ENCODE peak calls at places on chromosomes 12 and 14, in seven cellular contexts. One of them, this sample, is unnamed.

GRCh38 chr12:87025976-87026375 is 769.8 kb upstream of the MGAT4C start:
- DNase-seq in glutamatergic neuron: no peak
- DNase-seq in BJ: no peak
- DNase-seq in fibroblast of pulmonary artery: no peak
- DNase-seq in MCF 10A: no peak
- DNase-seq in mesothelial cell of epicardium: no peak
- DNase-seq in dorsolateral prefrontal cortex: no peak
- DNase-seq in this sample: no peak

GRCh38 chr14:64195194-64195593 is 99.0 kb downstream of the ESR2 start:
- DNase-seq in BJ: no peak
- DNase-seq in MCF 10A: no peak
- DNase-seq in fibroblast of pulmonary artery: no peak
- DNase-seq in dorsolateral prefrontal cortex: no peak
- DNase-seq in mesothelial cell of epicardium: no peak
- DNase-seq in glutamatergic neuron: no peak
- DNase-seq in this sample: no peak

GRCh38 chr14:51308872-51309271 is 68.8 kb downstream of the TMX1 start:
- DNase-seq in fibroblast of pulmonary artery: no peak
- DNase-seq in glutamatergic neuron: no peak
- DNase-seq in MCF 10A: no peak
- DNase-seq in dorsolateral prefrontal cortex: no peak
- DNase-seq in BJ: no peak
- DNase-seq in mesothelial cell of epicardium: no peak
- DNase-seq in this sample: no peak

GRCh38 chr12:25266522-25266921 is 15.8 kb upstream of the KRAS start:
- DNase-seq in glutamatergic neuron: no peak
- DNase-seq in mesothelial cell of epicardium: peak
- DNase-seq in dorsolateral prefrontal cortex: no peak
- DNase-seq in MCF 10A: no peak
- DNase-seq in fibroblast of pulmonary artery: no peak
- DNase-seq in BJ: peak
- DNase-seq in this sample: no peak

GRCh38 chr12:116674643-116675183 is 63.2 kb downstream of the SPRING1 start:
- DNase-seq in BJ: no peak
- DNase-seq in MCF 10A: no peak
- DNase-seq in dorsolateral prefrontal cortex: no peak
- DNase-seq in fibroblast of pulmonary artery: no peak
- DNase-seq in glutamatergic neuron: no peak
- DNase-seq in mesothelial cell of epicardium: no peak
- DNase-seq in this sample: no peak

GRCh38 chr14:40983604-40984003 is 623.1 kb upstream of the LRFN5 start:
- DNase-seq in MCF 10A: peak
- DNase-seq in dorsolateral prefrontal cortex: no peak
- DNase-seq in glutamatergic neuron: no peak
- DNase-seq in fibroblast of pulmonary artery: peak
- DNase-seq in mesothelial cell of epicardium: no peak
- DNase-seq in BJ: no peak
- DNase-seq in this sample: no peak

GRCh38 chr12:3107071-3107583 is 29.9 kb downstream of the TSPAN9 start:
- DNase-seq in BJ: no peak
- DNase-seq in glutamatergic neuron: peak
- DNase-seq in fibroblast of pulmonary artery: peak
- DNase-seq in MCF 10A: peak
- DNase-seq in dorsolateral prefrontal cortex: peak
- DNase-seq in mesothelial cell of epicardium: no peak
- DNase-seq in this sample: no peak

GRCh38 chr12:114933428-114934160 is 249.6 kb upstream of the TBX3 start:
- DNase-seq in MCF 10A: peak
- DNase-seq in BJ: peak
- DNase-seq in mesothelial cell of epicardium: no peak
- DNase-seq in dorsolateral prefrontal cortex: no peak
- DNase-seq in fibroblast of pulmonary artery: peak
- DNase-seq in glutamatergic neuron: no peak
- DNase-seq in this sample: no peak

GRCh38 chr12:10279937-10280336 is 27.7 kb upstream of the KLRD1 start:
- DNase-seq in mesothelial cell of epicardium: no peak
- DNase-seq in fibroblast of pulmonary artery: no peak
- DNase-seq in dorsolateral prefrontal cortex: no peak
- DNase-seq in BJ: no peak
- DNase-seq in glutamatergic neuron: no peak
- DNase-seq in MCF 10A: no peak
- DNase-seq in this sample: no peak

GRCh38 chr14:69715725-69716482 is 51.0 kb upstream of the SRSF5 start:
- DNase-seq in BJ: no peak
- DNase-seq in fibroblast of pulmonary artery: peak
- DNase-seq in mesothelial cell of epicardium: peak
- DNase-seq in glutamatergic neuron: no peak
- DNase-seq in MCF 10A: peak
- DNase-seq in dorsolateral prefrontal cortex: peak
- DNase-seq in this sample: no peak

GRCh38 chr12:130227641-130228040 is 65.4 kb downstream of the FZD10 start:
- DNase-seq in fibroblast of pulmonary artery: no peak
- DNase-seq in mesothelial cell of epicardium: no peak
- DNase-seq in glutamatergic neuron: no peak
- DNase-seq in dorsolateral prefrontal cortex: peak
- DNase-seq in BJ: no peak
- DNase-seq in MCF 10A: peak
- DNase-seq in this sample: no peak

GRCh38 chr12:5268424-5269210 is 163.3 kb upstream of the NTF3 start:
- DNase-seq in fibroblast of pulmonary artery: no peak
- DNase-seq in BJ: no peak
- DNase-seq in dorsolateral prefrontal cortex: no peak
- DNase-seq in MCF 10A: no peak
- DNase-seq in glutamatergic neuron: no peak
- DNase-seq in mesothelial cell of epicardium: no peak
- DNase-seq in this sample: no peak

GRCh38 chr12:27366621-27367020 is 34.0 kb downstream of the BMAL2 start:
- DNase-seq in MCF 10A: no peak
- DNase-seq in fibroblast of pulmonary artery: no peak
- DNase-seq in BJ: no peak
- DNase-seq in dorsolateral prefrontal cortex: no peak
- DNase-seq in glutamatergic neuron: no peak
- DNase-seq in mesothelial cell of epicardium: no peak
- DNase-seq in this sample: no peak

GRCh38 chr12:46841891-46842290 is 16.1 kb upstream of the SLC38A4 start:
- DNase-seq in dorsolateral prefrontal cortex: no peak
- DNase-seq in fibroblast of pulmonary artery: no peak
- DNase-seq in BJ: no peak
- DNase-seq in MCF 10A: no peak
- DNase-seq in glutamatergic neuron: no peak
- DNase-seq in mesothelial cell of epicardium: no peak
- DNase-seq in this sample: no peak

GRCh38 chr14:45807187-45807586 is 554.2 kb upstream of the MIS18BP1 start:
- DNase-seq in MCF 10A: no peak
- DNase-seq in glutamatergic neuron: no peak
- DNase-seq in fibroblast of pulmonary artery: no peak
- DNase-seq in dorsolateral prefrontal cortex: no peak
- DNase-seq in BJ: no peak
- DNase-seq in mesothelial cell of epicardium: no peak
- DNase-seq in this sample: no peak

GRCh38 chr14:100019156-100019882 is 45.9 kb upstream of the EVL start:
- DNase-seq in glutamatergic neuron: peak
- DNase-seq in MCF 10A: no peak
- DNase-seq in mesothelial cell of epicardium: no peak
- DNase-seq in dorsolateral prefrontal cortex: no peak
- DNase-seq in BJ: no peak
- DNase-seq in fibroblast of pulmonary artery: peak
- DNase-seq in this sample: no peak

DNA sequence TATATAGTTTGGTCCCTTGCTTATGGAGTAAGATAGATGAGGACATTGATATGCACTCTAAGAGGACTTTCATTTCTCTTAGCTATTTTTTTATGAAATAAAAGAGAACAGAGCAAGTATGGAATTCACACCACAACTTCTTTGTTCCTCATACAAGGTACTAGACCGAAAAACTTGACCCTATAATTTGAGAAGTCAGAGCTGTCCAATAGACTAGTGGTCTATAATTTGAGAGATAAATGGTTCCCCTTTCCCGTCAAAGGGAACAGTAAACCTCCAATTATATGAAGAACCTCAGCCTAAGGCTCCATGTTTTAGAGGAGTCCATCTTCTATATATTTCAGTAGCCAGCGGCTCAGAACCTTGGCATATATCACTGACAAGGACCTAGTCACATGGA is 58.5 kb upstream of the HIF1A start:
- DNase-seq in MCF 10A: no peak
- DNase-seq in fibroblast of pulmonary artery: no peak
- DNase-seq in BJ: no peak
- DNase-seq in dorsolateral prefrontal cortex: no peak
- DNase-seq in glutamatergic neuron: no peak
- DNase-seq in mesothelial cell of epicardium: no peak
- DNase-seq in this sample: no peak
- TF ChIP-seq CTCF in MCF 10A: no peak
- TF ChIP-seq CTCF in fibroblast of pulmonary artery: no peak
- TF ChIP-seq CTCF in BJ: no peak
- TF ChIP-seq CTCF in dorsolateral prefrontal cortex: no peak
- TF ChIP-seq CTCF in glutamatergic neuron: no peak
- TF ChIP-seq CTCF in mesothelial cell of epicardium: no peak
- TF ChIP-seq CTCF in this sample: no peak

GRCh38 chr12:47886471-47887240 is 18.1 kb downstream of the VDR start:
- DNase-seq in fibroblast of pulmonary artery: no peak
- DNase-seq in BJ: no peak
- DNase-seq in MCF 10A: no peak
- DNase-seq in glutamatergic neuron: no peak
- DNase-seq in mesothelial cell of epicardium: no peak
- DNase-seq in dorsolateral prefrontal cortex: no peak
- DNase-seq in this sample: no peak
- TF ChIP-seq CTCF in fibroblast of pulmonary artery: peak
- TF ChIP-seq CTCF in BJ: no peak
- TF ChIP-seq CTCF in MCF 10A: no peak
- TF ChIP-seq CTCF in glutamatergic neuron: no peak
- TF ChIP-seq CTCF in mesothelial cell of epicardium: no peak
- TF ChIP-seq CTCF in dorsolateral prefrontal cortex: no peak
- TF ChIP-seq CTCF in this sample: no peak

GRCh38 chr14:104688505-104688754 is 988 bp upstream of the INF2 start:
- DNase-seq in dorsolateral prefrontal cortex: no peak
- DNase-seq in fibroblast of pulmonary artery: no peak
- DNase-seq in MCF 10A: no peak
- DNase-seq in BJ: no peak
- DNase-seq in glutamatergic neuron: no peak
- DNase-seq in mesothelial cell of epicardium: no peak
- DNase-seq in this sample: no peak

GRCh38 chr14:104690266-104690711 is 871 bp downstream of the INF2 start:
- DNase-seq in MCF 10A: peak
- DNase-seq in fibroblast of pulmonary artery: no peak
- DNase-seq in BJ: no peak
- DNase-seq in dorsolateral prefrontal cortex: no peak
- DNase-seq in glutamatergic neuron: no peak
- DNase-seq in mesothelial cell of epicardium: no peak
- DNase-seq in this sample: no peak

GRCh38 chr14:104687601-104688504 is 1.6 kb upstream of the INF2 start:
- DNase-seq in MCF 10A: peak
- DNase-seq in fibroblast of pulmonary artery: peak
- DNase-seq in mesothelial cell of epicardium: no peak
- DNase-seq in dorsolateral prefrontal cortex: no peak
- DNase-seq in BJ: no peak
- DNase-seq in glutamatergic neuron: no peak
- DNase-seq in this sample: no peak

GRCh38 chr14:104689620-104690265 is 325 bp downstream of the INF2 start:
- DNase-seq in fibroblast of pulmonary artery: no peak
- DNase-seq in MCF 10A: peak
- DNase-seq in BJ: no peak
- DNase-seq in dorsolateral prefrontal cortex: no peak
- DNase-seq in glutamatergic neuron: no peak
- DNase-seq in mesothelial cell of epicardium: no peak
- DNase-seq in this sample: no peak

DNA sequence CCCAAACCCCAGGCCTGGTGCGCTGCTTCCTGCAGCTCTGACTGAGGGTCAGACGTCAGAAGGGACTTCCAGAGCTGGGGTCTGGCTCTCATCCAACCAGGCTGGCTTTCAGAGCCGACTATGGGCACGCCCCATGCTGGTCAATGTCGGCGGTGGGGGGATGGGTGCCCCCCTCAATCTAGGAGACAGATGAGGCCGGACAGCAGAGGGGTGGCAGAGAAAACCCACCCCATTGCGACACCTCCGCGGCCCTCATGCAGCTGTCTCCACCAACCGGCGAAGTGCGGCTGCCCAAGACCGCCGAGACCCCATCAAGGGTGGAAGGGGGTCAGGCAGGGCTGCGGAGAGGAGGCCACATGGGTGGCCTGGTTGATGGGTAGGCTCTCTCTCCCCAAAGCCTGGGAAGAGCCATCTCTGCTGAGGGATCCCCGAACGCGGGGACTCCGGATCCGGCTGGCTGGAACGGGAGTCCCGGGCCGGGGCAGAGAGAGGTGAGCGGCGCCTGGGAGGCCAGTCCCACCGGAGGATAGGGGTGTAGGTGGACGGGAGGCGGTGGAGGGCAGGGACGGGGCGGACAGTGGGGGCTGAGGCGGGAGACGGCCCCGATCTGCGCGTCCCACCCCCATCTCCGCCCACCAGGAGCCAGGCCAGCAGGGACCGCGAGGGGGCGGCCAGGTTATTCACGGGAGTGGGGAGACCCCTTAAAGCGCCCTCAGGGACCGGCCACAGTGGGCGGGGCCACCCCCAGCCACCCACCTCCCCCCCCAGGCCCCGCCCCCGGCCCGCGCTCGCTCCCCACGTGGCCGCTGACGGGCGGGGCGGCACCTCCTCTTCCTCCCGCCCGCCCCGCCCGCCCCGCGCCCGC is at the start of gene INF2:
- DNase-seq in mesothelial cell of epicardium: peak
- DNase-seq in MCF 10A: peak
- DNase-seq in glutamatergic neuron: peak
- DNase-seq in fibroblast of pulmonary artery: peak
- DNase-seq in BJ: no peak
- DNase-seq in dorsolateral prefrontal cortex: no peak
- DNase-seq in this sample: peak
- TF ChIP-seq CTCF in mesothelial cell of epicardium: no peak
- TF ChIP-seq CTCF in MCF 10A: no peak
- TF ChIP-seq CTCF in glutamatergic neuron: no peak
- TF ChIP-seq CTCF in fibroblast of pulmonary artery: no peak
- TF ChIP-seq CTCF in BJ: no peak
- TF ChIP-seq CTCF in dorsolateral prefrontal cortex: peak
- TF ChIP-seq CTCF in this sample: no peak

GRCh38 chr12:108235231-108235959 is 103.7 kb downstream of the CMKLR1 start:
- DNase-seq in dorsolateral prefrontal cortex: no peak
- DNase-seq in mesothelial cell of epicardium: no peak
- DNase-seq in MCF 10A: no peak
- DNase-seq in fibroblast of pulmonary artery: no peak
- DNase-seq in BJ: no peak
- DNase-seq in glutamatergic neuron: no peak
- DNase-seq in this sample: no peak

GRCh38 chr12:108232565-108232964 is 103.5 kb downstream of the WSCD2 start:
- DNase-seq in dorsolateral prefrontal cortex: peak
- DNase-seq in mesothelial cell of epicardium: no peak
- DNase-seq in fibroblast of pulmonary artery: no peak
- DNase-seq in BJ: no peak
- DNase-seq in MCF 10A: peak
- DNase-seq in glutamatergic neuron: no peak
- DNase-seq in this sample: no peak

GRCh38 chr12:108236366-108236765 is 102.7 kb downstream of the CMKLR1 start:
- DNase-seq in dorsolateral prefrontal cortex: no peak
- DNase-seq in fibroblast of pulmonary artery: no peak
- DNase-seq in BJ: no peak
- DNase-seq in MCF 10A: no peak
- DNase-seq in glutamatergic neuron: no peak
- DNase-seq in mesothelial cell of epicardium: no peak
- DNase-seq in this sample: no peak

GRCh38 chr12:108231909-108232434 is 102.9 kb downstream of the WSCD2 start:
- DNase-seq in dorsolateral prefrontal cortex: no peak
- DNase-seq in fibroblast of pulmonary artery: no peak
- DNase-seq in mesothelial cell of epicardium: no peak
- DNase-seq in MCF 10A: no peak
- DNase-seq in glutamatergic neuron: no peak
- DNase-seq in BJ: no peak
- DNase-seq in this sample: no peak

GRCh38 chr12:108234155-108234554 is 105.0 kb downstream of the CMKLR1 start:
- DNase-seq in BJ: no peak
- DNase-seq in fibroblast of pulmonary artery: peak
- DNase-seq in MCF 10A: peak
- DNase-seq in dorsolateral prefrontal cortex: no peak
- DNase-seq in glutamatergic neuron: no peak
- DNase-seq in mesothelial cell of epicardium: no peak
- DNase-seq in this sample: peak
- TF ChIP-seq CTCF in BJ: no peak
- TF ChIP-seq CTCF in fibroblast of pulmonary artery: no peak
- TF ChIP-seq CTCF in MCF 10A: no peak
- TF ChIP-seq CTCF in dorsolateral prefrontal cortex: no peak
- TF ChIP-seq CTCF in glutamatergic neuron: no peak
- TF ChIP-seq CTCF in mesothelial cell of epicardium: no peak
- TF ChIP-seq CTCF in this sample: no peak